ENCODE peak calls at places on chromosome 17, in six cellular contexts. R is NCI-H2171 treated with DMSO at 0.1 percent for 48 hours, E is smooth muscle cell of the brain vasculature, G is prostate gland, S is Caki2, N is AG20443. Y is an unnamed sample.

GRCh38 chr17:57379237-57380054 is 123.1 kb downstream of the MSI2 start:
- DNase-seq in R (no peak), E (no peak), G (no peak), S (peak; percentile 40), N (no peak), Y (no peak)

GRCh38 chr17:81713556-81714411 is 1.7 kb downstream of the SLC25A10 start:
- DNase-seq in R (no peak), E (no peak), G (no peak), S (peak; percentile 68), N (no peak), Y (peak; percentile 74)

GRCh38 chr17:8152981-8153549 is 861 bp upstream of the PER1 start:
- DNase-seq in R (peak; percentile 58), E (no peak), G (no peak), S (no peak), N (no peak), Y (no peak)

GRCh38 chr17:58328195-58329034 is at the start of gene TSPOAP1:
- DNase-seq in R (no peak), E (no peak), G (no peak), S (no peak), N (no peak), Y (no peak)

GRCh38 chr17:65496801-65497200 is 64.6 kb downstream of the AXIN2 start:
- DNase-seq in R (no peak), E (no peak), G (no peak), S (no peak), N (no peak), Y (no peak)

GRCh38 chr17:75064040-75064439 is 17.0 kb downstream of the KCTD2 start:
- DNase-seq in R (no peak), E (no peak), G (no peak), S (no peak), N (no peak), Y (no peak)

GRCh38 chr17:52606590-52606989 is 448.1 kb upstream of the CA10 start:
- DNase-seq in R (no peak), E (no peak), G (no peak), S (no peak), N (no peak), Y (no peak)

GRCh38 chr17:29593546-29594440 is 861 bp downstream of the ANKRD13B start:
- DNase-seq in R (peak; percentile 51), E (no peak), G (no peak), S (peak; percentile 27), N (no peak), Y (no peak)

GRCh38 chr17:14197582-14197981 is 39.1 kb downstream of the CDRT15 start:
- DNase-seq in R (no peak), E (no peak), G (no peak), S (no peak), N (no peak), Y (peak; percentile 38)

GRCh38 chr17:58006563-58006923 is 503 bp downstream of the SRSF1 start:
- DNase-seq in R (peak; percentile 82), E (no peak), G (peak; percentile 81), S (peak; percentile 71), N (peak; percentile 80), Y (peak; percentile 73)

Y was measured in stomach.